ENCODE peak calls at places on chromosomes 7 and 10, in four cellular contexts. S, B, J and N are unnamed samples.

GRCh38 chr10:43376828-43377227 is 5.4 kb downstream of the FXYD4 start:
- DNase-seq in S (no peak), B (no peak), J (no peak), N (no peak)

GRCh38 chr7:6637544-6638229 is 569 bp downstream of the ZNF316 start:
- DNase-seq in J (peak), B (no peak), S (no peak), N (peak)

GRCh38 chr7:51705701-51706100 is 389.1 kb upstream of the COBL start:
- DNase-seq in B (no peak), J (no peak), S (no peak), N (no peak)

GRCh38 chr7:100016209-100016901 is 959 bp downstream of the ZKSCAN1 start:
- DNase-seq in J (no peak), B (no peak), S (no peak), N (no peak)

GRCh38 chr7:108096996-108097395 is 33.2 kb downstream of the LAMB4 start:
- DNase-seq in S (no peak), B (no peak), J (no peak), N (no peak)

GRCh38 chr7:23347682-23348180 is 48.6 kb downstream of the MALSU1 start:
- DNase-seq in S (peak), B (no peak), J (peak), N (no peak)

GRCh38 chr10:117663750-117664149 is 121.2 kb downstream of the EMX2 start:
- DNase-seq in J (peak), S (peak), B (no peak), N (no peak)

GRCh38 chr7:46671108-46671769 is 750.2 kb upstream of the IGFBP3 start:
- DNase-seq in S (no peak), B (no peak), J (no peak), N (no peak)

GRCh38 chr7:157416011-157416410 is 79.2 kb downstream of the DNAJB6 start:
- DNase-seq in B (no peak), J (no peak), S (no peak), N (no peak)

GRCh38 chr10:48257407-48257961 is 17.0 kb downstream of the FRMPD2 start:
- DNase-seq in B (no peak), J (no peak), S (no peak), N (no peak)

GRCh38 chr7:135467207-135467711 is 42.6 kb downstream of the CNOT4 start:
- DNase-seq in B (no peak), S (no peak), J (peak), N (no peak)

GRCh38 chr7:46859963-46860475 is 721.9 kb downstream of the TNS3 start:
- DNase-seq in S (no peak), B (no peak), J (no peak), N (no peak)

GRCh38 chr7:4226166-4226857 is 455.8 kb upstream of the FOXK1 start:
- DNase-seq in J (peak), B (no peak), S (no peak), N (no peak)

GRCh38 chr7:34385385-34385784 is 272.6 kb upstream of the NPSR1 start:
- DNase-seq in S (no peak), J (peak), B (no peak), N (no peak)

GRCh38 chr7:47405921-47406765 is 175.8 kb downstream of the TNS3 start:
- DNase-seq in J (peak), S (no peak), B (peak), N (no peak)

GRCh38 chr7:111931016-111931517 is 275.1 kb downstream of the DOCK4 start:
- DNase-seq in S (no peak), B (no peak), J (peak), N (no peak)

GRCh38 chr7:407706-408539 is 111.7 kb downstream of the PDGFA start:
- DNase-seq in J (no peak), S (no peak), B (peak), N (no peak)

GRCh38 chr10:28382520-28383269 is 79.8 kb upstream of the MPP7 start:
- DNase-seq in J (peak), S (peak), B (no peak), N (no peak)

GRCh38 chr10:3147117-3147820 is 25.3 kb downstream of the PITRM1 start:
- DNase-seq in B (no peak), S (no peak), J (no peak), N (no peak)

GRCh38 chr10:43671659-43672555 is 23.2 kb upstream of the ZNF32 start:
- DNase-seq in S (peak), J (peak), B (peak), N (no peak)

GRCh38 chr10:114876602-114877300 is 55.2 kb downstream of the FHIP2A start:
- DNase-seq in S (peak), B (peak), J (peak), N (peak)

GRCh38 chr7:41224063-41224763 is 478.7 kb downstream of the INHBA start:
- DNase-seq in S (no peak), J (peak), B (no peak), N (no peak)

GRCh38 chr10:14014423-14014822 is 316.3 kb downstream of the FRMD4A start:
- DNase-seq in B (no peak), J (no peak), S (no peak), N (no peak)

GRCh38 chr7:33494473-33494872 is 365.1 kb downstream of the BBS9 start:
- DNase-seq in B (no peak), S (no peak), J (no peak), N (no peak)

GRCh38 chr7:27767374-27767773 is 27.4 kb downstream of the TAX1BP1 start:
- DNase-seq in B (no peak), J (peak), S (no peak), N (no peak)

GRCh38 chr7:7681936-7682329 is 36.5 kb downstream of the RPA3 start:
- DNase-seq in J (no peak), S (no peak), B (no peak), N (no peak)

GRCh38 chr10:4767033-4767814 is 58.8 kb upstream of the AKR1E2 start:
- DNase-seq in J (peak), S (no peak), B (no peak), N (no peak)

GRCh38 chr7:128167316-128167691 is 73.8 kb upstream of the LEP start:
- DNase-seq in J (peak), S (no peak), B (peak), N (no peak)

GRCh38 chr7:111439977-111440376 is 122.3 kb downstream of the IMMP2L start:
- DNase-seq in J (peak), S (no peak), B (no peak), N (no peak)